ENCODE peak calls at places on chromosomes 11 and 22, in nine cellular contexts. B, U, S, D, Q, C, N, K and J are unnamed samples.

GRCh38 chr11:111941963-111942362 is 4.8 kb downstream of the DIXDC1 start:
- DNase-seq in B (no peak), U (no peak), S (no peak), D (no peak), Q (no peak), C (no peak), N (no peak), K (no peak), J (no peak)

GRCh38 chr11:35183526-35183925 is 44.6 kb downstream of the CD44 start:
- DNase-seq in B (no peak), U (no peak), S (no peak), D (no peak), Q (no peak), C (no peak), N (no peak), K (no peak), J (no peak)

GRCh38 chr11:70029115-70029830 is 48.8 kb upstream of the ANO1 start:
- DNase-seq in B (no peak), U (peak; percentile 18), S (no peak), D (no peak), Q (no peak), C (no peak), N (no peak), K (no peak), J (no peak)

GRCh38 chr22:20191000-20191515 is 40.2 kb upstream of the CCDC188 start:
- DNase-seq in B (no peak), U (no peak), S (no peak), D (no peak), Q (no peak), C (no peak), N (no peak), K (no peak), J (no peak)

GRCh38 chr11:65381721-65382035 is 768 bp downstream of the SLC25A45 start:
- DNase-seq in B (peak; percentile 51), U (no peak), S (peak; percentile 68), D (no peak), Q (no peak), C (no peak), N (no peak), K (no peak), J (no peak)

GRCh38 chr11:69487849-69488542 is 6.5 kb downstream of the LINC01488 start:
- DNase-seq in B (no peak), U (no peak), S (no peak), D (no peak), Q (no peak), C (no peak), N (no peak), K (no peak), J (no peak)

GRCh38 chr11:95549276-95549675 is 240.3 kb downstream of the FAM76B start:
- DNase-seq in B (no peak), U (no peak), S (no peak), D (no peak), Q (no peak), C (no peak), N (no peak), K (no peak), J (no peak)

GRCh38 chr11:5007561-5007960 is 12.9 kb downstream of the OR51L1 start:
- DNase-seq in B (no peak), U (peak; percentile 23), S (no peak), D (no peak), Q (no peak), C (no peak), N (no peak), K (no peak), J (no peak)

GRCh38 chr22:20141186-20142077 is 9.4 kb downstream of the CCDC188 start:
- DNase-seq in B (no peak), U (no peak), S (peak; percentile 48), D (no peak), Q (no peak), C (no peak), N (peak; percentile 50), K (peak; percentile 43), J (peak; percentile 55)

GRCh38 chr11:35373284-35373933 is 45.9 kb downstream of the SLC1A2 start:
- DNase-seq in B (no peak), U (no peak), S (no peak), D (no peak), Q (no peak), C (no peak), N (no peak), K (no peak), J (no peak)

GRCh38 chr11:38814670-38815069 is 2216.6 kb upstream of the RAG2 start:
- DNase-seq in B (no peak), U (no peak), S (no peak), D (no peak), Q (no peak), C (no peak), N (no peak), K (peak; percentile 74), J (peak; percentile 3)

GRCh38 chr11:119055901-119056300 is 1.1 kb downstream of the HYOU1 start:
- DNase-seq in B (no peak), U (peak; percentile 22), S (no peak), D (no peak), Q (no peak), C (no peak), N (no peak), K (peak; percentile 38), J (no peak)

GRCh38 chr22:36381513-36382079 is 6.2 kb downstream of the MYH9 start:
- DNase-seq in B (no peak), U (no peak), S (no peak), D (no peak), Q (no peak), C (no peak), N (no peak), K (no peak), J (no peak)

DNA sequence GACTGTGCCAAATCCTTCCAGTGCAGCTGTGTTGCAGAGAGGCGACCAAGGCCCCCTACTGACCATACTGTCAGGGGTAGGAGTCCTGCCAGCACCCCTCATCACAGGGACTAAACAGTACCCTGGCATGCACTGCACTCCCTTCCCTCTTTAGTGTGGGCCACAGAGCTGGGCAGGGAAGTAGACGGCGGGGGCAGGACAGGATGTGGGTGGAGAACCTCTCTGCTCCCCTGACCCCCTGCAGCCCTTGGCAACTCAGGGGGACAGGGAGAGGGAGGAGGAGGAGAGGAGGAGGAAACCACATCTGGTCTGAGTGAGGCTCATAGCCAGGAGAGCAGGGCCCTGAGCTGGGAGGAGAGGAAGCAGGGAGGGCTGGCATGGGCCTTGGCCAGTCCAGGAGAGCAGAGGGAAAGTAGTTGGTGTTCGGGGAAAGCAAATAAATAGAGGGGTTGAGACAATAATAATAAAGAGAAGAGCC is 61.7 kb downstream of the RPUSD4 start:
- DNase-seq in B (no peak), U (no peak), S (no peak), D (no peak), Q (no peak), C (peak; percentile 71), N (no peak), K (no peak), J (no peak)
- TF ChIP-seq CTCF in B (no peak), U (no peak), S (no peak), D (no peak), Q (no peak), C (no peak), N (no peak), K (no peak), J (no peak)

GRCh38 chr11:117885777-117886176 is 9.3 kb upstream of the FXYD6 start:
- DNase-seq in B (no peak), U (no peak), S (no peak), D (no peak), Q (no peak), C (no peak), N (no peak), K (peak; percentile 34), J (no peak)
- H3K4me3 ChIP-seq in B (no peak overlapping the region), U (no peak overlapping the region), S (no peak overlapping the region), D (no peak overlapping the region), Q (no peak overlapping the region), C (no peak overlapping the region), N (peak overlapping the region; percentile 23), K (no peak overlapping the region), J (no peak overlapping the region)

GRCh38 chr22:49449811-49450386 is 377.8 kb downstream of the BRD1 start:
- DNase-seq in B (no peak), U (no peak), S (no peak), D (no peak), Q (no peak), C (no peak), N (no peak), K (no peak), J (no peak)
- TF ChIP-seq CTCF in B (no peak), U (no peak), S (no peak), D (no peak), Q (no peak), C (no peak), N (no peak), K (no peak), J (no peak)

GRCh38 chr22:23218867-23219251 is 38.5 kb downstream of the BCR start:
- DNase-seq in B (no peak), U (peak; percentile 70), S (no peak), D (no peak), Q (no peak), C (no peak), N (no peak), K (peak; percentile 40), J (no peak)

GRCh38 chr22:23219787-23220484 is 39.6 kb downstream of the BCR start:
- DNase-seq in B (no peak), U (no peak), S (peak; percentile 53), D (no peak), Q (no peak), C (no peak), N (no peak), K (peak; percentile 40), J (no peak)

GRCh38 chr22:23217171-23218052 is 37.1 kb downstream of the BCR start:
- DNase-seq in B (no peak), U (no peak), S (no peak), D (no peak), Q (no peak), C (no peak), N (no peak), K (no peak), J (no peak)

GRCh38 chr22:23219317-23219716 is 39.0 kb downstream of the BCR start:
- DNase-seq in B (no peak), U (no peak), S (no peak), D (no peak), Q (no peak), C (no peak), N (no peak), K (no peak), J (no peak)

DNA sequence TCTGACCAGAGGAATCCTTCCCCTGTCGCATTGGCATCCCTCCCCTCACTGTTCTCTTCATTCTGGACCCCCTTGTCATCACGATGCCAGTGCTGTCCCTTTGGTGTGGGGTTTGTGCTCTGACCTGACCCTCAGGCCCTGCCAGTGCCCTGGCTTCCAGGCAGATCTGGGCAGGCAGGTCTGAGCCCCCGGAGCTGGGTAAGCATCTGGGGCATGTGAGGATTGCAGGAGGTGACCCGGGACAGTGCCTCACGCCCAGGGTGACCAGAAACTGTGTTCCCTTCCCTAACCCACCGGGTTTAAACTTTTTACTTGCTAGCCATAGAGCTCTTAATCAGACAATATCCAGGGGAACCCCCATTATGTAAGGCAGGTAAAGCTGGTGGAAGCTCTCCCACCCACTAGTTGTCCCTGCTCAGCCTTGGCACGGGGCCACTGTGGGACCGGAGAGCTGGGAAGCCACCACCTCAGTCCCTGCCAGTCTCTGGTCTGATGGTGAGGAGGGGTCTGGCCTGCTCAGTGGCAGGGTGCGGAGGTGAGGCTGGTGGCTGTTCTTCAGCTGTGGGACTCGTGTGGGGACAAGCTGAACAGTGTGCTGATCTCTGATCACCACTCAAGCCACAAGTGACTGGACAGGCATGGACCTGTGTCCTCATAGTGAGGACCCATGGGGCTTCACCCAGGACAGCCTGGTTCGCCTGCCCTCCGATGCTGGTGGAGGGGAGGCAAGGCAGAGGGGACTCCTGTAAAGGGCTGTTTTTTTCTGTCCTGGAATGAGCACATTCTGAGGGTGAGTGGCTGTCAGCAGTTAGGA is 38.0 kb downstream of the BCR start:
- DNase-seq in B (no peak), U (no peak), S (no peak), D (no peak), Q (no peak), C (no peak), N (no peak), K (no peak), J (no peak)
- H3K4me3 ChIP-seq in B (no peak overlapping the region), U (no peak overlapping the region), S (no peak overlapping the region), D (peak overlapping the region; percentile 27), Q (no peak overlapping the region), C (no peak overlapping the region), N (no peak overlapping the region), K (no peak overlapping the region), J (no peak overlapping the region)